ENCODE peak calls at places on chromosomes 12 and 14, in eight cellular contexts. One of them, this sample, is unnamed.
A peak's percentile ranks its signal among the peaks of the same experiment; 100 is the strongest.

GRCh38 chr12:2397356-2398045 is 344.7 kb downstream of the CACNA1C start:
- DNase-seq in heart left ventricle: peak; percentile 44
- DNase-seq in ecto neural progenitor cell: no peak
- DNase-seq in stimulated activated CD4-positive, alpha-beta T cell treated with anti-CD3 and anti-CD28 coated beads, Interleukin-12 subunit alpha, Interleukin-12 subunit beta, amount 100 ng/mL, for 4 hours: no peak
- DNase-seq in GM03348: no peak
- DNase-seq in NCI-H2029: no peak
- DNase-seq in activated CD8-positive, alpha-beta memory T cell treated with anti-CD3 and anti-CD28 coated beads for 1 hour: no peak
- DNase-seq in NCI-H774: no peak
- DNase-seq in this sample: no peak

GRCh38 chr12:105418821-105419291 is 88.4 kb downstream of the C12orf75 start:
- DNase-seq in ecto neural progenitor cell: peak; percentile 57
- DNase-seq in GM03348: peak; percentile 62
- DNase-seq in stimulated activated CD4-positive, alpha-beta T cell treated with anti-CD3 and anti-CD28 coated beads, Interleukin-12 subunit alpha, Interleukin-12 subunit beta, amount 100 ng/mL, for 4 hours: no peak
- DNase-seq in NCI-H774: no peak
- DNase-seq in heart left ventricle: no peak
- DNase-seq in NCI-H2029: no peak
- DNase-seq in activated CD8-positive, alpha-beta memory T cell treated with anti-CD3 and anti-CD28 coated beads for 1 hour: no peak
- DNase-seq in this sample: no peak

GRCh38 chr12:26034371-26035142 is 76.1 kb downstream of the RASSF8 start:
- DNase-seq in ecto neural progenitor cell: no peak
- DNase-seq in NCI-H2029: no peak
- DNase-seq in activated CD8-positive, alpha-beta memory T cell treated with anti-CD3 and anti-CD28 coated beads for 1 hour: no peak
- DNase-seq in GM03348: peak; percentile 31
- DNase-seq in stimulated activated CD4-positive, alpha-beta T cell treated with anti-CD3 and anti-CD28 coated beads, Interleukin-12 subunit alpha, Interleukin-12 subunit beta, amount 100 ng/mL, for 4 hours: no peak
- DNase-seq in heart left ventricle: no peak
- DNase-seq in NCI-H774: no peak
- DNase-seq in this sample: no peak

GRCh38 chr14:36441283-36441682 is 78.7 kb downstream of the NKX2-1 start:
- DNase-seq in heart left ventricle: no peak
- DNase-seq in stimulated activated CD4-positive, alpha-beta T cell treated with anti-CD3 and anti-CD28 coated beads, Interleukin-12 subunit alpha, Interleukin-12 subunit beta, amount 100 ng/mL, for 4 hours: no peak
- DNase-seq in GM03348: no peak
- DNase-seq in NCI-H774: no peak
- DNase-seq in activated CD8-positive, alpha-beta memory T cell treated with anti-CD3 and anti-CD28 coated beads for 1 hour: no peak
- DNase-seq in ecto neural progenitor cell: no peak
- DNase-seq in NCI-H2029: no peak
- DNase-seq in this sample: no peak

GRCh38 chr12:25242981-25243764 is 7.6 kb downstream of the KRAS start:
- DNase-seq in ecto neural progenitor cell: no peak
- DNase-seq in stimulated activated CD4-positive, alpha-beta T cell treated with anti-CD3 and anti-CD28 coated beads, Interleukin-12 subunit alpha, Interleukin-12 subunit beta, amount 100 ng/mL, for 4 hours: no peak
- DNase-seq in NCI-H774: no peak
- DNase-seq in heart left ventricle: no peak
- DNase-seq in NCI-H2029: no peak
- DNase-seq in GM03348: no peak
- DNase-seq in activated CD8-positive, alpha-beta memory T cell treated with anti-CD3 and anti-CD28 coated beads for 1 hour: no peak
- DNase-seq in this sample: no peak

GRCh38 chr12:103538397-103538796 is 42.6 kb upstream of the C12orf42 start:
- DNase-seq in stimulated activated CD4-positive, alpha-beta T cell treated with anti-CD3 and anti-CD28 coated beads, Interleukin-12 subunit alpha, Interleukin-12 subunit beta, amount 100 ng/mL, for 4 hours: no peak
- DNase-seq in heart left ventricle: no peak
- DNase-seq in GM03348: no peak
- DNase-seq in NCI-H774: no peak
- DNase-seq in activated CD8-positive, alpha-beta memory T cell treated with anti-CD3 and anti-CD28 coated beads for 1 hour: no peak
- DNase-seq in NCI-H2029: no peak
- DNase-seq in ecto neural progenitor cell: no peak
- DNase-seq in this sample: no peak

GRCh38 chr14:61568572-61569011 is 126.7 kb upstream of the HIF1A start:
- DNase-seq in stimulated activated CD4-positive, alpha-beta T cell treated with anti-CD3 and anti-CD28 coated beads, Interleukin-12 subunit alpha, Interleukin-12 subunit beta, amount 100 ng/mL, for 4 hours: peak; percentile 50
- DNase-seq in NCI-H2029: no peak
- DNase-seq in ecto neural progenitor cell: peak; percentile 74
- DNase-seq in activated CD8-positive, alpha-beta memory T cell treated with anti-CD3 and anti-CD28 coated beads for 1 hour: peak; percentile 33
- DNase-seq in GM03348: no peak
- DNase-seq in heart left ventricle: peak; percentile 58
- DNase-seq in NCI-H774: no peak
- DNase-seq in this sample: no peak

GRCh38 chr12:6834254-6834653 is 6.0 kb downstream of the P3H3 start:
- DNase-seq in NCI-H774: no peak
- DNase-seq in heart left ventricle: no peak
- DNase-seq in GM03348: no peak
- DNase-seq in ecto neural progenitor cell: no peak
- DNase-seq in activated CD8-positive, alpha-beta memory T cell treated with anti-CD3 and anti-CD28 coated beads for 1 hour: no peak
- DNase-seq in NCI-H2029: no peak
- DNase-seq in stimulated activated CD4-positive, alpha-beta T cell treated with anti-CD3 and anti-CD28 coated beads, Interleukin-12 subunit alpha, Interleukin-12 subunit beta, amount 100 ng/mL, for 4 hours: no peak
- DNase-seq in this sample: no peak

GRCh38 chr12:10001141-10001778 is 2.3 kb upstream of the CLEC1B start:
- DNase-seq in ecto neural progenitor cell: no peak
- DNase-seq in GM03348: no peak
- DNase-seq in stimulated activated CD4-positive, alpha-beta T cell treated with anti-CD3 and anti-CD28 coated beads, Interleukin-12 subunit alpha, Interleukin-12 subunit beta, amount 100 ng/mL, for 4 hours: no peak
- DNase-seq in heart left ventricle: no peak
- DNase-seq in NCI-H774: no peak
- DNase-seq in activated CD8-positive, alpha-beta memory T cell treated with anti-CD3 and anti-CD28 coated beads for 1 hour: no peak
- DNase-seq in NCI-H2029: no peak
- DNase-seq in this sample: no peak

GRCh38 chr14:94598816-94599655 is 13.2 kb upstream of the SERPINA3 start:
- DNase-seq in NCI-H774: no peak
- DNase-seq in heart left ventricle: peak; percentile 62
- DNase-seq in stimulated activated CD4-positive, alpha-beta T cell treated with anti-CD3 and anti-CD28 coated beads, Interleukin-12 subunit alpha, Interleukin-12 subunit beta, amount 100 ng/mL, for 4 hours: no peak
- DNase-seq in NCI-H2029: no peak
- DNase-seq in activated CD8-positive, alpha-beta memory T cell treated with anti-CD3 and anti-CD28 coated beads for 1 hour: no peak
- DNase-seq in ecto neural progenitor cell: no peak
- DNase-seq in GM03348: peak; percentile 88
- DNase-seq in this sample: no peak

GRCh38 chr12:78584695-78585094 is 279.9 kb upstream of the SYT1 start:
- DNase-seq in NCI-H2029: no peak
- DNase-seq in activated CD8-positive, alpha-beta memory T cell treated with anti-CD3 and anti-CD28 coated beads for 1 hour: no peak
- DNase-seq in ecto neural progenitor cell: peak; percentile 53
- DNase-seq in NCI-H774: no peak
- DNase-seq in stimulated activated CD4-positive, alpha-beta T cell treated with anti-CD3 and anti-CD28 coated beads, Interleukin-12 subunit alpha, Interleukin-12 subunit beta, amount 100 ng/mL, for 4 hours: no peak
- DNase-seq in GM03348: no peak
- DNase-seq in heart left ventricle: no peak
- DNase-seq in this sample: peak; percentile 49

GRCh38 chr14:93965287-93965821 is 11.0 kb downstream of the ASB2 start:
- DNase-seq in ecto neural progenitor cell: no peak
- DNase-seq in activated CD8-positive, alpha-beta memory T cell treated with anti-CD3 and anti-CD28 coated beads for 1 hour: no peak
- DNase-seq in heart left ventricle: no peak
- DNase-seq in NCI-H2029: no peak
- DNase-seq in GM03348: peak; percentile 83
- DNase-seq in NCI-H774: no peak
- DNase-seq in stimulated activated CD4-positive, alpha-beta T cell treated with anti-CD3 and anti-CD28 coated beads, Interleukin-12 subunit alpha, Interleukin-12 subunit beta, amount 100 ng/mL, for 4 hours: no peak
- DNase-seq in this sample: no peak

GRCh38 chr12:94792690-94793089 is 142.3 kb upstream of the TMCC3 start:
- DNase-seq in GM03348: no peak
- DNase-seq in stimulated activated CD4-positive, alpha-beta T cell treated with anti-CD3 and anti-CD28 coated beads, Interleukin-12 subunit alpha, Interleukin-12 subunit beta, amount 100 ng/mL, for 4 hours: no peak
- DNase-seq in activated CD8-positive, alpha-beta memory T cell treated with anti-CD3 and anti-CD28 coated beads for 1 hour: no peak
- DNase-seq in heart left ventricle: peak; percentile 64
- DNase-seq in NCI-H774: no peak
- DNase-seq in ecto neural progenitor cell: no peak
- DNase-seq in NCI-H2029: no peak
- DNase-seq in this sample: no peak

This sample was measured in H1.